ENCODE peak calls at places on chromosomes 13 and 19, in six cellular contexts. X, A, I, F, E and M are unnamed samples.
A peak's percentile ranks its signal among the peaks of the same experiment; 100 is the strongest.

GRCh38 chr19:309206-309565 is 18.0 kb upstream of the PLPP2 start:
- DNase-seq in I (peak; percentile 6), E (no peak), A (no peak), X (no peak), F (no peak), M (no peak)

GRCh38 chr19:11209892-11210655 is 12.7 kb upstream of the KANK2 start:
- DNase-seq in F (no peak), X (no peak), A (no peak), I (no peak), E (no peak), M (no peak)

GRCh38 chr19:30593975-30594925 is 222.1 kb downstream of the ZNF536 start:
- DNase-seq in F (no peak), A (no peak), I (no peak), E (no peak), X (peak; percentile 22), M (no peak)

GRCh38 chr13:25429466-25429865 is 57.7 kb downstream of the ATP8A2 start:
- DNase-seq in I (no peak), X (no peak), F (no peak), E (no peak), A (no peak), M (no peak)

GRCh38 chr19:1221141-1221903 is 15.7 kb downstream of the STK11 start:
- DNase-seq in A (peak; percentile 73), E (no peak), I (peak; percentile 48), X (peak; percentile 93), F (no peak), M (peak; percentile 78)

GRCh38 chr13:31320946-31321345 is 121.2 kb downstream of the B3GLCT start:
- DNase-seq in A (no peak), E (no peak), I (no peak), X (no peak), F (no peak), M (no peak)

GRCh38 chr19:3479177-3479818 is 1.0 kb downstream of the SMIM24 start:
- DNase-seq in F (no peak), I (no peak), A (no peak), X (no peak), E (no peak), M (no peak)

GRCh38 chr19:50362656-50363424 is 2.6 kb downstream of the NAPSA start:
- DNase-seq in I (no peak), A (no peak), E (no peak), X (no peak), F (no peak), M (no peak)

GRCh38 chr19:45798995-45799517 is 6.4 kb upstream of the DMWD start:
- DNase-seq in X (peak; percentile 71), F (no peak), A (no peak), I (peak; percentile 80), E (no peak), M (peak; percentile 65)

GRCh38 chr13:112343591-112343990 is 32.6 kb upstream of the SPACA7 start:
- DNase-seq in F (no peak), X (no peak), E (no peak), A (no peak), I (no peak), M (no peak)

GRCh38 chr13:95176611-95177259 is 124.5 kb downstream of the ABCC4 start:
- DNase-seq in X (no peak), A (no peak), E (no peak), I (no peak), F (no peak), M (no peak)

GRCh38 chr13:42378383-42378780 is 106.4 kb downstream of the AKAP11 start:
- DNase-seq in X (no peak), A (no peak), E (no peak), I (no peak), F (no peak), M (no peak)

GRCh38 chr13:113489549-113490495 is 689 bp downstream of the DCUN1D2 start:
- DNase-seq in E (no peak), A (peak; percentile 35), X (peak; percentile 46), I (peak; percentile 46), F (no peak), M (peak; percentile 35)

GRCh38 chr19:3176715-3177501 is 1.7 kb upstream of the S1PR4 start:
- DNase-seq in I (no peak), F (no peak), X (peak; percentile 16), A (no peak), E (no peak), M (no peak)

GRCh38 chr13:46386996-46387851 is at the start of gene RUBCNL:
- DNase-seq in F (no peak), I (no peak), E (no peak), X (no peak), A (peak; percentile 39), M (peak; percentile 23)

GRCh38 chr13:114066956-114067355 is 65.5 kb downstream of the RASA3 start:
- DNase-seq in I (no peak), A (no peak), X (no peak), F (no peak), E (no peak), M (no peak)

GRCh38 chr13:112066624-112067004 is 335 bp upstream of the SOX1 start:
- DNase-seq in I (no peak), E (no peak), A (peak; percentile 60), F (no peak), X (peak; percentile 26), M (no peak)

GRCh38 chr13:77136902-77137420 is 110.0 kb upstream of the FBXL3 start:
- DNase-seq in X (no peak), F (no peak), E (no peak), A (no peak), I (no peak), M (no peak)

GRCh38 chr19:40332669-40333068 is 15.5 kb downstream of the C19orf47 start:
- DNase-seq in I (no peak), X (no peak), A (no peak), E (no peak), F (no peak), M (no peak)

GRCh38 chr19:954672-955494 is 29.0 kb downstream of the ARID3A start:
- DNase-seq in A (no peak), X (no peak), F (no peak), E (no peak), I (no peak), M (no peak)

GRCh38 chr13:99376132-99376531 is 68.9 kb upstream of the GPR183 start:
- DNase-seq in F (no peak), E (no peak), X (no peak), A (no peak), I (no peak), M (no peak)

GRCh38 chr13:20142019-20142926 is 18.6 kb downstream of the GJA3 start:
- DNase-seq in I (no peak), X (no peak), A (no peak), E (no peak), F (no peak), M (no peak)

GRCh38 chr19:53424968-53425597 is 6.7 kb upstream of the ZNF761 start:
- DNase-seq in A (peak; percentile 73), E (peak; percentile 81), X (peak; percentile 88), F (peak; percentile 51), I (peak; percentile 86), M (peak; percentile 80)

DNA sequence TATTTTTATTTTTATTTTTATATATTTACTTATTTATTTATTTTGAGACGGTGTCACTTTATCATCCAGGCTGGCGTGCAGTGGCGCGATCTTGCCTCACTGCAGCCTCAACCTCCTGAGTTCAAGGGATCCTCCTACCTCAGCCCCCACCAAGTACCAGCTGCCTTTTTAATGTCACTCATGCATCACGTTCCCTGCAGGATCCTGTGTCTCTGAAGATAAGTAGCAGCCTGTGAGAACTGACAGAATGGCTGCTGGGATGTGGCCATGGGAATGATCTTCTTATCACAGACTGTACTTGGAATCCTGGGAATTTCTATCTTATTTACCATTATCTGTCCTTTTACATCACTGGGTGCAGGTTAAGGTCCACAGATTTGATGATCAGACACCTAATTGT is 9.2 kb upstream of the ZNF761 start:
- DNase-seq in F (no peak), X (no peak), I (no peak), E (no peak), A (no peak), M (no peak)
- TF ChIP-seq POLR2A in F (no peak), X (no peak), I (no peak), E (no peak), A (no peak), M (no peak)

GRCh38 chr13:48533986-48534600 is 1.2 kb upstream of the RCBTB2 start:
- DNase-seq in F (no peak), I (no peak), X (no peak), E (no peak), A (no peak), M (no peak)
- H3K27ac ChIP-seq in F (peak overlapping the region; percentile 96), I (peak overlapping the region; percentile 96), X (peak overlapping the region; percentile 100), E (peak overlapping the region; percentile 97), A (no peak overlapping the region), M (no peak overlapping the region)

GRCh38 chr19:56423276-56423984 is 19.3 kb downstream of the ZNF583 start:
- DNase-seq in E (no peak), F (no peak), I (no peak), A (no peak), X (no peak), M (no peak)

DNA sequence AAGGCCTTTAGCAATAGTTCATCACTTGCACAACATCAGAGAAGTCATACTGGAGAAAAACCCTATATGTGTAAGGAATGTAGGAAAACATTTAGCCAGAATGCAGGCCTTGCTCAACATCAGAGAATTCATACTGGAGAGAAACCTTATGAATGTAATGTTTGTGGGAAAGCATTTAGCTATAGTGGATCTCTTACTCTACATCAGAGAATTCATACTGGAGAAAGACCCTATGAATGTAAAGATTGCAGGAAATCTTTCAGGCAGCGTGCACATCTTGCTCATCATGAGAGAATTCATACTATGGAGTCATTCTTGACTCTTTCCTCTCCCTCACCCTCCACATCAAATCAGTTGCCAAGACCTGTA is 19.8 kb downstream of the ZNF583 start:
- DNase-seq in E (no peak), F (no peak), X (no peak), I (no peak), A (no peak), M (no peak)
- H3K4me3 ChIP-seq in E (no peak overlapping the region), F (no peak overlapping the region), X (no peak overlapping the region), I (no peak overlapping the region), A (no peak overlapping the region), M (no peak overlapping the region)

DNA sequence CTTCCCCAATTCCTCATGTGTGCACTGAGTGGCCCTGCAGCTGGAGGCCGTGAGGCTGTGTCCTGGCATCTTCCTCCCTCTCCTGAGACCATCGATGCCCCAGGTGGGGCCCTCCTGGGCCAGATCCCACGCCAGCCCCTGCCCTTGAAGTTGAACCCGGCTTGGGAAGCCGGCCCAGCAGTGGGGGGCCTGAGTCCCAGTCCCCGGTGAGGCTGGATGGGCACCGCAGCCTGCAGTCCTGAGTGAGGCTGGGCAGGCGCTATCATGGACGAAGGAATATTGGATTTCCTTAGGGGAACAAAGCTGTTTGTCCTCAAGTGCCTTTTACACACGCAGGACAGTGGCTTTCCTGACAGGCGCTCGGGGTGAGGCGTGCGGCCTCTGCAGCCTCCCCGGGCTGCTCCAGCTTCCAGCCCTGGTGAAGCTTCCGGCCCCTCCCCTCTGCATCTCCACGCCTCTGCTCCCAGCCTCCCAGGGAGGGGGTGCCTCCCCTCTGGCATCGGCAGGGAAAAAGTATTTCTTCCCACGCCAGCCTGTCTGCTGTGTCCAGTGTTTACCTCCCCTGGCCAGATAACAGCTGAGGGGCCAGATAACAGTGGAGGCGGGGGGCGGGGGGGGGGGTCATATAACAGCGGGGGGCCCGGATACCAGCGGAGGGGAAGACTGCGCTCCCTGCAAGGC is 159.5 kb downstream of the KDM4B start:
- DNase-seq in A (peak; percentile 82), E (peak; percentile 22), X (peak; percentile 88), F (no peak), I (peak; percentile 65), M (peak; percentile 92)
- TF ChIP-seq POLR2A in A (no peak), E (no peak), X (no peak), F (no peak), I (no peak), M (peak; percentile 70)

GRCh38 chr19:7069904-7070226 is 362 bp downstream of the ZNF557 start:
- DNase-seq in X (no peak), A (no peak), F (no peak), E (no peak), I (no peak), M (no peak)
- H3K27ac ChIP-seq in X (peak overlapping the region; percentile 78), A (peak overlapping the region; percentile 85), F (peak overlapping the region; percentile 87), E (peak overlapping the region; percentile 79), I (peak overlapping the region; percentile 68), M (peak overlapping the region; percentile 48)